ENCODE peak calls at places on chromosomes 1 and 21, in eight cellular contexts. U is fibroblast of mammary gland; O is ELR; S is stimulated activated CD4-positive, alpha-beta T cell treated with anti-CD3 and anti-CD28 coated beads, TNF-alpha, amount 100 ng/mL, for 24 hours; K is SW480; Q is T47D; A is NCI-H2081; F is M059J. L is an unnamed sample.

GRCh38 chr1:41622402-41622801 is 137.9 kb upstream of the EDN2 start:
- DNase-seq in U (no peak), O (peak), S (no peak), K (no peak), Q (no peak), A (no peak), F (no peak), L (no peak)

GRCh38 chr1:231053493-231054162 is 13.6 kb upstream of the FAM89A start:
- DNase-seq in U (peak), O (no peak), S (no peak), K (no peak), Q (no peak), A (peak), F (peak), L (no peak)

GRCh38 chr1:186845581-186846210 is 16.9 kb downstream of the PLA2G4A start:
- DNase-seq in U (no peak), O (no peak), S (no peak), K (no peak), Q (no peak), A (no peak), F (no peak), L (no peak)

GRCh38 chr21:39763282-39763970 is 18.4 kb downstream of the IGSF5 start:
- DNase-seq in U (no peak), O (no peak), S (no peak), K (no peak), Q (no peak), A (no peak), F (peak), L (no peak)

GRCh38 chr1:119001181-119002018 is 13.3 kb upstream of the TBX15 start:
- DNase-seq in U (peak), O (no peak), S (no peak), K (peak), Q (no peak), A (no peak), F (peak), L (peak)

GRCh38 chr1:24735156-24735618 is 10.1 kb upstream of the CLIC4 start:
- DNase-seq in U (no peak), O (no peak), S (no peak), K (no peak), Q (no peak), A (no peak), F (no peak), L (no peak)

GRCh38 chr1:228366062-228366850 is 40.4 kb downstream of the TRIM11 start:
- DNase-seq in U (no peak), O (no peak), S (no peak), K (no peak), Q (no peak), A (no peak), F (no peak), L (no peak)

GRCh38 chr1:45394342-45394741 is 54.1 kb upstream of the MUTYH start:
- DNase-seq in U (no peak), O (no peak), S (no peak), K (no peak), Q (no peak), A (no peak), F (no peak), L (no peak)

GRCh38 chr1:61012365-61012764 is 70.0 kb upstream of the NFIA start:
- DNase-seq in U (no peak), O (no peak), S (no peak), K (no peak), Q (no peak), A (no peak), F (peak), L (no peak)

GRCh38 chr1:229579101-229579651 is 20.7 kb upstream of the ABCB10 start:
- DNase-seq in U (peak), O (peak), S (no peak), K (no peak), Q (no peak), A (peak), F (peak), L (no peak)

GRCh38 chr1:207659545-207660148 is 14.7 kb downstream of the CR1L start:
- DNase-seq in U (no peak), O (no peak), S (no peak), K (peak), Q (no peak), A (no peak), F (peak), L (peak)

GRCh38 chr1:2003564-2004131 is at the start of gene CFAP74:
- DNase-seq in U (peak), O (peak), S (no peak), K (peak), Q (no peak), A (peak), F (no peak), L (no peak)

GRCh38 chr1:170239445-170239844 is 93.7 kb downstream of the NTMT2 start:
- DNase-seq in U (peak), O (peak), S (no peak), K (no peak), Q (no peak), A (no peak), F (no peak), L (peak)

GRCh38 chr1:31765041-31765467 is 914 bp upstream of the ADGRB2 start:
- DNase-seq in U (peak), O (no peak), S (no peak), K (peak), Q (no peak), A (peak), F (peak), L (no peak)

GRCh38 chr21:15682182-15682895 is 47.4 kb upstream of the USP25 start:
- DNase-seq in U (peak), O (peak), S (no peak), K (peak), Q (no peak), A (no peak), F (peak), L (peak)

GRCh38 chr1:180778782-180779398 is 133.8 kb upstream of the KIAA1614 start:
- DNase-seq in U (no peak), O (peak), S (no peak), K (peak), Q (peak), A (peak), F (peak), L (peak)

GRCh38 chr1:114034561-114035303 is 55.5 kb downstream of the OLFML3 start:
- DNase-seq in U (peak), O (no peak), S (no peak), K (no peak), Q (no peak), A (no peak), F (no peak), L (no peak)

L was measured in bronchial epithelial cell.